ENCODE peak calls at places on chromosomes 4 and X, in four cellular contexts. D, X, H and U are unnamed samples.

GRCh38 chr4:105474110-105474518 is 252 bp upstream of the PPA2 start:
- DNase-seq in D (no peak), X (peak), H (peak), U (peak)

GRCh38 chr4:70994387-70995099 is 1.1 kb downstream of the DCK start:
- DNase-seq in D (no peak), X (no peak), H (no peak), U (no peak)

GRCh38 chr4:158722291-158722916 is 792 bp downstream of the PPID start:
- DNase-seq in D (no peak), X (no peak), H (peak), U (peak)

GRCh38 chrX:13387656-13388421 is 68.0 kb upstream of the ATXN3L start:
- DNase-seq in D (no peak), X (no peak), H (no peak), U (no peak)

GRCh38 chr4:54197926-54198325 is 31.2 kb upstream of the PDGFRA start:
- DNase-seq in D (no peak), X (no peak), H (no peak), U (no peak)

GRCh38 chr4:186765138-186765537 is 41.5 kb upstream of the FAT1 start:
- DNase-seq in D (no peak), X (no peak), H (peak), U (peak)

GRCh38 chr4:84484274-84484673 is 14.8 kb downstream of the NKX6-1 start:
- DNase-seq in D (no peak), X (no peak), H (no peak), U (no peak)

GRCh38 chr4:43423276-43423675 is 530.8 kb downstream of the GRXCR1 start:
- DNase-seq in D (no peak), X (no peak), H (no peak), U (no peak)

GRCh38 chr4:119870868-119871267 is 195.8 kb downstream of the MAD2L1 start:
- DNase-seq in D (no peak), X (no peak), H (no peak), U (no peak)

GRCh38 chr4:39716356-39716755 is 18.4 kb downstream of the UBE2K start:
- DNase-seq in D (no peak), X (no peak), H (no peak), U (no peak)

GRCh38 chrX:94204524-94204923 is 530.5 kb downstream of the FAM133A start:
- DNase-seq in D (no peak), X (no peak), H (no peak), U (no peak)

GRCh38 chr4:915595-915994 is 16.5 kb downstream of the GAK start:
- DNase-seq in D (no peak), X (no peak), H (no peak), U (no peak)

GRCh38 chr4:139889194-139889762 is 223.7 kb downstream of the MGST2 start:
- DNase-seq in D (no peak), X (no peak), H (no peak), U (peak)

GRCh38 chrX:136577562-136577961 is 45.5 kb downstream of the VGLL1 start:
- DNase-seq in D (no peak), X (peak), H (peak), U (peak)

GRCh38 chrX:11137543-11138139 is 26.5 kb downstream of the HCCS start:
- DNase-seq in D (no peak), X (no peak), H (peak), U (no peak)

GRCh38 chr4:153987291-153987690 is 198.4 kb upstream of the SFRP2 start:
- DNase-seq in D (no peak), X (no peak), H (no peak), U (no peak)

GRCh38 chrX:133859860-133860259 is 125.5 kb downstream of the GPC3 start:
- DNase-seq in D (no peak), X (no peak), H (no peak), U (no peak)

GRCh38 chr4:65416875-65417274 is 253.4 kb downstream of the EPHA5 start:
- DNase-seq in D (no peak), X (no peak), H (no peak), U (no peak)

DNA sequence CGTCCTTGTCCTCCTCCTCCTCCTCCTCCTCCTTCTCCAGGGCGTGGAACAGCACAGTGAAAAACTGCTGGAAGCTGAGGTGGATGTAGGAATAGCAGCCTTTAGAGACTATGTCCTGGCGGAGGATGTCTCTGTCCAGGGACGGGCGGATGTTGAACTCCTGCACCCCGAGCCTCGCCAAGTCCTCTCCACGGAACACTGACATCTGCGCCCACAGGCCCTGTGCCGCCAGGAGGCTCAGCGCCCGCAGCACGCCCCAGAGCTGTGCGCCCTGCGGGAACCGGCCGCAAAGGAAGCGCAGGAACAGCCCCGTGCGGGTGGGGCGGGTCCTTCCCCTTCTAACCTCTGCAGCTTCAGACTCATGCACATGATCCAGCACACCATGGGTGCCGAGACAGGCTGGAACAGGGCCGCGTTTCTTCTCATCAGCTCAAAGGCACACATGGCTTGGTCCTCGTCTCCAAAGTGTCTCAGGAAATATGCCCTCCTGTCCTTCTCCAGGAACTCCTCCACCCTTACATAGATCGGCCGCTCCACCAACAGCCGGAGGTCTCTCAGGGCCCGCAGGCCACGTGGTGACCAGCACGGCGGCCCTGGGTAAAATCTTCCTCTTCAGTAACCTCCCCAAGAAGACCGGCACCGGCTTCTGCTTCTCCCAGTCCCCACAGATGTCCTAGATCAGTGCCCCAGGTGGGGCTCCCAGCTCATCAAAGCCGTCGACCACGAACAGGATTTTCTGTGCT is 1.2 kb downstream of the NLRP2B start:
- DNase-seq in D (no peak), X (no peak), H (no peak), U (no peak)
- H3K27ac ChIP-seq in D (no peak), X (no peak), H (no peak), U (no peak)

GRCh38 chrX:154531626-154532025 is 15.0 kb downstream of the G6PD start:
- DNase-seq in D (no peak), X (no peak), H (peak), U (no peak)
- H3K27ac ChIP-seq in D (no peak), X (no peak), H (no peak), U (no peak)

DNA sequence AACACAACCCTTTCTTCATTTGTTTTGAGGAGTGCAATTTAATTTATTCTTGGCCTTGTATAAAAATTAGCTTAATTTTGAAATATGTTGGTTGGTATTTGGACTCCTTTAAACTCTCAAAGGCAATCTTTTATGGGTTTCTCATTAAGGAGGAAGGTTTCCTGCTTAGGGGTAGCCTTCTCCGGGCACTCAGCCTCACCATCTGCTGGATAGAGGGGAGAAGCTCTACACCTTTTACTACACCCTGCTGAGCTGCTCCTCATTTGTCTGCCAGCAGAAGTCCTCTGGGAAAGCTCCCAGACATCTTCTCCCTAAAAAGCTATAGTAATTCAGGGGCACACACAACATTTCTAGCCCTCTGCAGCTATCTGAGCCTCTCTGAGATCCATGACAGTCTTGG is 179.1 kb downstream of the SOWAHB start:
- DNase-seq in D (no peak), X (no peak), H (no peak), U (no peak)
- H3K27ac ChIP-seq in D (no peak), X (no peak), H (no peak), U (no peak)

DNA sequence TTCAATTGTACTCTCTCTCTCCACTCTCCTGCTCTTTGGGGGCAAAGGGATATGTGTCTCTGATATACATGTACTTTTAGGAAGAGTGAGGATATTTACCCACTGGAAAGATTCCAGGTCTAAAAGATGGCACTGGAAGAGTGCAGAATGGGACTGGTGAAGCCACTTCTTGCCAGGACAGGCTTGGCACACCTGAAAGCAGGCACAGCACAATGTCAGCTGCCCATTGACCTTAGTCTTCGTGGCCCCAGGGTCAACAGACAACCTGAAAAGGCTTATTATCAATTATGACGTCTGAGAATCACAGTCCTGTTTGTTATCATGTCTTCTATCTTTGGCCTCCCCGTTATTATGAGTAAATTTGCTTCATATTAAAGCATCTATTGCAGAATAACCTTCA is 86.7 kb upstream of the PAK3 start:
- DNase-seq in D (no peak), X (no peak), H (no peak), U (no peak)
- H3K27ac ChIP-seq in D (no peak), X (no peak), H (no peak), U (no peak)

DNA sequence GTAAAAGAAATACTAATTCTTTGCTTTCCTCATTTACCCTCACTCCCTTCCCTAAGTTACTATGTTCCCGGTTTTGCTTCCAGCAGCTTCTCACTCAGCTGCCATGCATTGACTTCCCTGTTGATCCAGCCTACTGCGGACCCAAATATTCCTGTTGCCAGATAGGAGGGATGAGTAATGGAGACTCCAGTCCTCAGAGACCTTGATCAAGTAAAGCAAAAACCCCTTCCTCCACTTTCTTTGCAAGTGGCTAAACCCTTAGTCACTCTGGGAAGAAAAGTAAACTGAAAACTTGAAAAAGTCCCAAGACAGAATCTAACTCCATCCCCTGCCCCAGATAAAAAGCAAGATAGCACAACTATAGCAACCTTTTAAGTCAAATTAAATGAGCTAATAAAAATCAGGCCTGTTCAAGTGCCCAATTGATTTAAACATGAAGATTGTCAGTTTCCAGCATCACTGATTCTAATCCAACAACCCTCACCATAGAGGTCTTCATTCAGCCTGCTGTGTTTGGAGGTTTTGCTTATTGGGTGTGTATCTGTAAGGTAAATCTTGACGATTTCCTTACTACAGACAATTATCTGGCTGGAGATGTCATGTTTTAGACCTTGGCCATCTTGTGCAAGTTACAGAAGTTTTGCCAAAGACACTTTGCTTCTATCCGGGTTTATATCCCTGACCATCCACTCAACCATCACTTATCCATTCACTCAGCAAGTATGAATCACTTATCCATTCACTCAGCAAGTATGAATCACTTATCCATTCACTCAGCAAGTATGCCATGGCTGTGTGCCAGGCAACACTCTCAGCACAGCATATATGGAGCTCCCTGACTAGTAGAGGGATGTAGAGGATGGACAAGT is 17.6 kb downstream of the FGFBP1 start:
- DNase-seq in D (peak), X (peak), H (peak), U (peak)
- H3K27ac ChIP-seq in D (no peak), X (no peak), H (no peak), U (peak)

DNA sequence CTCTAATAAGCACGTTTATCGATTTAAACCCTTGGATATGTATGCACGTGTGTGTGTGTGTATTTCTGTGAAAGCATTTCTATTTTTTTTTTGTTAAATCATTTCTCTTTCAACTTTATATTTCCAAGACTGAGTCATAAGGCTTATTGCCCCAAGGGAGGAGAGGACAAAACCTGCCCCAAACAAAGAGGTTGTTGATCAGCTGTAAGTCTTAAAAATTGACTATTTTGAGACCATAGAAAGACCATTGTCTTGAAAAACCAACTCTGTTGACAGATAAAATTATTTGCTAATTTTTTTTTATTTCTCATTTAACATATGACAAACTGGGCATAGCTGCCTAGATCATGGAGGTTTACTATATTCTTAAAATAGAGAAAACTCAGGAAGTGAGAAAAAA is 222.4 kb downstream of the FMR1NB start:
- DNase-seq in D (no peak), X (no peak), H (no peak), U (no peak)
- H3K27ac ChIP-seq in D (no peak), X (no peak), H (no peak), U (no peak)